ENCODE peak calls at places on chromosomes 3 and 15, in eight cellular contexts. X is colonic mucosa; G is omental fat pad; U is NCI-H526; C is HuH-7; M is activated CD4-positive, alpha-beta T cell treated with anti-CD3 and anti-CD28 coated beads for 48 hours; T is frontal cortex; E is stimulated activated CD8-positive, alpha-beta memory T cell treated with anti-CD3 and anti-CD28 coated beads, Interleukin-7, amount 100 ng/mL, for 24 hours. Y is an unnamed sample.

GRCh38 chr3:86147119-86147518 is 843.8 kb downstream of the VGLL3 start:
- DNase-seq in G (no peak), C (peak), X (no peak), U (no peak), M (no peak), T (no peak), E (no peak), Y (no peak)

GRCh38 chr3:44076221-44076829 is 165.4 kb upstream of the TOPAZ1 start:
- DNase-seq in X (no peak), E (no peak), C (no peak), G (no peak), T (no peak), M (no peak), U (peak), Y (no peak)

GRCh38 chr15:63909819-63910437 is 76.2 kb upstream of the HERC1 start:
- DNase-seq in E (no peak), C (no peak), T (no peak), G (no peak), X (no peak), M (no peak), U (no peak), Y (no peak)

GRCh38 chr15:70142322-70143191 is 44.8 kb upstream of the TLE3 start:
- DNase-seq in X (no peak), G (no peak), T (no peak), U (no peak), M (peak), E (no peak), C (no peak), Y (no peak)

GRCh38 chr3:13702226-13702820 is 153.4 kb downstream of the FBLN2 start:
- DNase-seq in X (no peak), C (no peak), E (no peak), U (no peak), T (no peak), M (no peak), G (no peak), Y (no peak)

GRCh38 chr3:123657578-123657977 is 72.7 kb upstream of the HACD2 start:
- DNase-seq in C (peak), X (peak), M (no peak), E (no peak), G (no peak), U (no peak), T (no peak), Y (no peak)

GRCh38 chr15:80331886-80332406 is 72.2 kb upstream of the ARNT2 start:
- DNase-seq in G (no peak), T (no peak), C (no peak), X (no peak), E (no peak), M (no peak), U (no peak), Y (no peak)

GRCh38 chr3:49469037-49469875 is 811 bp upstream of the DAG1 start:
- DNase-seq in T (peak), E (no peak), C (no peak), U (peak), X (peak), M (peak), G (peak), Y (no peak)

GRCh38 chr3:136021798-136022197 is 56.3 kb downstream of the PPP2R3A start:
- DNase-seq in M (no peak), C (no peak), G (no peak), X (no peak), E (no peak), T (no peak), U (no peak), Y (no peak)

GRCh38 chr15:58201536-58201935 is 63.4 kb downstream of the AQP9 start:
- DNase-seq in T (no peak), X (no peak), C (no peak), E (no peak), G (no peak), U (no peak), M (no peak), Y (no peak)

GRCh38 chr15:75820206-75820605 is 23.0 kb upstream of the UBE2Q2 start:
- DNase-seq in G (no peak), T (no peak), X (no peak), E (no peak), M (no peak), C (no peak), U (no peak), Y (no peak)

GRCh38 chr3:148924572-148924971 is 59.5 kb downstream of the CPA3 start:
- DNase-seq in M (no peak), E (no peak), G (no peak), X (no peak), C (no peak), T (no peak), U (no peak), Y (no peak)

GRCh38 chr3:14451844-14452533 is 49.6 kb downstream of the SLC6A6 start:
- DNase-seq in X (peak), T (no peak), C (no peak), E (no peak), U (no peak), G (no peak), M (no peak), Y (no peak)

GRCh38 chr15:98647026-98647773 is 1.1 kb upstream of the IGF1R start:
- DNase-seq in G (no peak), T (peak), E (peak), C (peak), M (peak), X (peak), U (peak), Y (no peak)

GRCh38 chr15:76963596-76963995 is 31.3 kb upstream of the PSTPIP1 start:
- DNase-seq in X (no peak), U (no peak), T (no peak), C (no peak), G (no peak), M (no peak), E (no peak), Y (no peak)

GRCh38 chr3:16148783-16149182 is 25.7 kb upstream of the GALNT15 start:
- DNase-seq in C (no peak), U (no peak), T (no peak), X (peak), G (peak), M (no peak), E (no peak), Y (no peak)

GRCh38 chr15:66408254-66408653 is 21.5 kb downstream of the MAP2K1 start:
- DNase-seq in T (no peak), C (no peak), U (no peak), G (no peak), M (no peak), E (no peak), X (no peak), Y (no peak)

GRCh38 chr15:95734422-95735316 is 595.8 kb upstream of the NR2F2 start:
- DNase-seq in X (no peak), T (no peak), E (no peak), G (no peak), M (no peak), C (no peak), U (no peak), Y (no peak)

GRCh38 chr15:29420188-29420587 is 150.6 kb upstream of the NSMCE3 start:
- DNase-seq in T (no peak), U (no peak), X (no peak), E (no peak), M (no peak), G (no peak), C (no peak), Y (no peak)

GRCh38 chr15:57251941-57252340 is 124.4 kb upstream of the CGNL1 start:
- DNase-seq in T (no peak), X (no peak), M (no peak), E (no peak), U (no peak), C (no peak), G (no peak), Y (no peak)

GRCh38 chr15:38589502-38589901 is 24.9 kb upstream of the RASGRP1 start:
- DNase-seq in U (no peak), X (no peak), M (peak), G (no peak), T (no peak), E (no peak), C (no peak), Y (no peak)

GRCh38 chr3:107676469-107677309 is 153.9 kb downstream of the BBX start:
- DNase-seq in C (peak), T (no peak), G (no peak), X (no peak), M (no peak), U (peak), E (no peak), Y (no peak)

Y was measured in NCI-H1048.